ENCODE peak calls at places on chromosomes 5 and 9, in six cellular contexts. G, R, S, P, U and M are unnamed samples.

GRCh38 chr5:180330810-180331646 is 22.1 kb downstream of the GFPT2 start:
- DNase-seq in G (peak), R (no peak), S (peak), P (no peak), U (no peak), M (no peak)

GRCh38 chr9:3136999-3137675 is 293.2 kb upstream of the PUM3 start:
- DNase-seq in G (no peak), R (no peak), S (peak), P (no peak), U (no peak), M (no peak)

GRCh38 chr5:21806271-21806670 is 1046.9 kb downstream of the CDH12 start:
- DNase-seq in G (no peak), R (no peak), S (no peak), P (no peak), U (no peak), M (no peak)

GRCh38 chr5:142904421-142904820 is 134.2 kb downstream of the ARHGAP26 start:
- DNase-seq in G (peak), R (no peak), S (no peak), P (no peak), U (no peak), M (no peak)

GRCh38 chr5:179332741-179333290 is 12.4 kb downstream of the ADAMTS2 start:
- DNase-seq in G (no peak), R (no peak), S (no peak), P (peak), U (no peak), M (no peak)

GRCh38 chr9:127318651-127319167 is 54.1 kb downstream of the GARNL3 start:
- DNase-seq in G (peak), R (no peak), S (peak), P (no peak), U (no peak), M (no peak)

GRCh38 chr5:149641000-149641576 is 59.8 kb downstream of the ARHGEF37 start:
- DNase-seq in G (no peak), R (no peak), S (peak), P (no peak), U (no peak), M (no peak)

GRCh38 chr5:55982957-55983381 is 11.8 kb downstream of the IL6ST start:
- DNase-seq in G (no peak), R (no peak), S (peak), P (no peak), U (no peak), M (no peak)

GRCh38 chr9:91421022-91421765 is 2.4 kb downstream of the NFIL3 start:
- DNase-seq in G (peak), R (no peak), S (peak), P (peak), U (no peak), M (peak)

GRCh38 chr9:91421987-91422765 is 1.5 kb downstream of the NFIL3 start:
- DNase-seq in G (peak), R (no peak), S (peak), P (no peak), U (no peak), M (peak)

GRCh38 chr9:91424403-91425176 is 958 bp upstream of the NFIL3 start:
- DNase-seq in G (peak), R (peak), S (peak), P (peak), U (peak), M (peak)

GRCh38 chr9:91423785-91424402 is at the start of gene NFIL3:
- DNase-seq in G (peak), R (peak), S (peak), P (peak), U (peak), M (peak)

GRCh38 chr9:91422832-91423711 is 560 bp downstream of the NFIL3 start:
- DNase-seq in G (peak), R (peak), S (peak), P (peak), U (peak), M (peak)
- TF ChIP-seq CTCF in G (peak), R (peak), S (peak), P (peak), U (peak), M (peak)

GRCh38 chr9:129102791-129103594 is 7.6 kb downstream of the CRAT start:
- DNase-seq in G (peak), R (peak), S (peak), P (no peak), U (no peak), M (peak)
- TF ChIP-seq CTCF in G (peak), R (peak), S (peak), P (peak), U (no peak), M (peak)

DNA sequence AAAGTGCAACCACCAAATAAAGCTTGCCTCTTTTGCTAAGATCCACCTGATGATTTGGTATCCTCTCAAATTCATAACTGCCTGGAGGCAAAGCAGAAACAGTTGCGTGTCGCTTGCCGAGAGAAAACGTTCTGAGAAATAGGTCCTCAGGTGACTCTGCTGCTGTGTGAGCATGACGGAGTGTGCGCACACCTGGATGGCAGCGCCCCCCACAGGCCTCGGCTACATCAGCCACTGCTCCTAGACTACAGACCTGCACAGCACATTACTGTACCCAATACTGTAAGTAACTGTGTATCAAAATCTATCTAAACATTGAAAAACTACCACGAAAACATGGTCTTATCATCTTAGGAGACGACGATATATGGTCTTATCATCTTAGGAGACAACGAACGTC is 87.4 kb downstream of the CAMSAP1 start:
- DNase-seq in G (no peak), R (no peak), S (no peak), P (no peak), U (no peak), M (no peak)
- TF ChIP-seq CTCF in G (no peak), R (peak), S (no peak), P (no peak), U (no peak), M (peak)

GRCh38 chr5:100313657-100314056 is 221.5 kb upstream of the FAM174A start:
- DNase-seq in G (no peak), R (no peak), S (no peak), P (no peak), U (no peak), M (no peak)

GRCh38 chr5:100306000-100306399 is 229.2 kb upstream of the FAM174A start:
- DNase-seq in G (peak), R (no peak), S (no peak), P (no peak), U (no peak), M (no peak)

GRCh38 chr5:100311811-100312210 is 223.4 kb upstream of the FAM174A start:
- DNase-seq in G (peak), R (no peak), S (no peak), P (no peak), U (no peak), M (no peak)
- TF ChIP-seq CTCF in G (no peak), R (no peak), S (no peak), P (no peak), U (no peak), M (no peak)

GRCh38 chr9:125529589-125530515 is 177.2 kb downstream of the MAPKAP1 start:
- DNase-seq in G (no peak), R (peak), S (no peak), P (no peak), U (no peak), M (peak)
- TF ChIP-seq CTCF in G (no peak), R (no peak), S (no peak), P (no peak), U (no peak), M (no peak)

GRCh38 chr9:34254141-34254913 is 74.7 kb downstream of the KIF24 start:
- DNase-seq in G (peak), R (no peak), S (peak), P (peak), U (no peak), M (no peak)

GRCh38 chr9:34253460-34253837 is 74.6 kb downstream of the UBAP1 start:
- DNase-seq in G (peak), R (no peak), S (peak), P (no peak), U (no peak), M (no peak)

GRCh38 chr9:34254966-34255825 is 73.9 kb downstream of the KIF24 start:
- DNase-seq in G (no peak), R (no peak), S (peak), P (no peak), U (no peak), M (no peak)

GRCh38 chr9:34256987-34257585 is 72.0 kb downstream of the KIF24 start:
- DNase-seq in G (no peak), R (no peak), S (no peak), P (no peak), U (no peak), M (no peak)

GRCh38 chr9:34256104-34256503 is 73.0 kb downstream of the KIF24 start:
- DNase-seq in G (no peak), R (peak), S (no peak), P (no peak), U (no peak), M (no peak)
- TF ChIP-seq CTCF in G (no peak), R (peak), S (peak), P (no peak), U (no peak), M (peak)

GRCh38 chr9:123776856-123777560 is 152.9 kb downstream of the DENND1A start:
- DNase-seq in G (no peak), R (no peak), S (no peak), P (no peak), U (no peak), M (no peak)
- TF ChIP-seq CTCF in G (no peak), R (no peak), S (no peak), P (no peak), U (no peak), M (no peak)

DNA sequence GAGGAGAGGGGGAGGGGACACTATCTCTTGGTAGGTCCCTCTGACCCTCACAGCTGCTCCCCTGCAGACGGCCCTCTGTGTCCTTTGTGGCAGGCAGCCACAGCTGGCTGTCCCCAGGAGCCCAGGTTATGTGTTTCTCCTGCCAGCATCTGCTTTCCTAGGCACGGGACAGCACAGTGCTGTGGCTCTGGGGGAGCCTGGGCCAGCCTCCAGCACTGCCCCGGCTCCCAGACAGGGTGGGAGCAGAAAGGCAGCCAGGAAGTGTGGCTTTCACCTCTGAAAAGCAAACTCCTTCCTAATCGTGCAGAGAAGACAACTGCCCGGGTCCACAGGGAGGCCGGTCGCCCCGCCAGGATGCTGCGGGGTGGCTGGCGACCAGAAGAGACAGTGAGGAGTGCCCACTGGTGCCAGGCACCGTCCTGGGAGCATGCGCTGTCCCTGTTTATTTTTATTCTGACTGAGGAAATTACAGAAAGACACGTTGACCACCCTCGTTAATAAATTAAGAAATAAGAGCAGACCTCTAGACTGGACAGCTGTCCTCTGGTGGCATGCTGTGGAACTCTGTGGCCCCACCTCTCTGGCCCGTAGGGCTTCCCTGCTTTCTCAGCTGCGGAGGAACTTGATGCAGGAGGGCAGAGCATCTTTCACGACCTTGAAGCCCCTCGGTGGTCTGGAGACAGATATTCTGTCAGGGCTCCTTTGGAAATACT is 240.3 kb downstream of the FANCC start:
- DNase-seq in G (no peak), R (no peak), S (no peak), P (no peak), U (no peak), M (no peak)
- TF ChIP-seq CTCF in G (peak), R (no peak), S (peak), P (no peak), U (no peak), M (no peak)